ENCODE peak calls at places on chromosomes 11 and 22, in five cellular contexts. I is K562, P is H1, V is A549, S is HepG2. B is an unnamed sample.

GRCh38 chr11:12207384-12208150 is 97.2 kb downstream of the MICAL2 start:
- DNase-seq in I (no peak), P (no peak), V (no peak), S (no peak), B (no peak)

GRCh38 chr11:65968600-65969482 is 7.3 kb downstream of the SART1 start:
- DNase-seq in I (no peak), P (no peak), V (no peak), S (no peak), B (no peak)

GRCh38 chr11:35158371-35159081 is 19.6 kb downstream of the CD44 start:
- DNase-seq in I (no peak), P (no peak), V (no peak), S (no peak), B (no peak)

GRCh38 chr11:67268036-67268683 is 1.9 kb downstream of the GRK2 start:
- DNase-seq in I (no peak), P (no peak), V (no peak), S (no peak), B (peak)

GRCh38 chr11:113690619-113691569 is 15.2 kb downstream of the TMPRSS5 start:
- DNase-seq in I (peak), P (peak), V (peak), S (peak), B (no peak)

GRCh38 chr11:88779551-88779950 is 286.2 kb downstream of the GRM5 start:
- DNase-seq in I (no peak), P (no peak), V (no peak), S (peak), B (no peak)

GRCh38 chr11:119206512-119207299 is 567 bp downstream of the CBL start:
- DNase-seq in I (peak), P (peak), V (no peak), S (no peak), B (no peak)

GRCh38 chr22:27650572-27650971 is 151.0 kb downstream of the MN1 start:
- DNase-seq in I (no peak), P (no peak), V (no peak), S (no peak), B (no peak)

GRCh38 chr11:64996710-64997380 is at the start of gene BATF2:
- DNase-seq in I (peak), P (peak), V (peak), S (peak), B (no peak)

GRCh38 chr22:28600546-28601143 is 79.0 kb downstream of the TTC28 start:
- DNase-seq in I (peak), P (no peak), V (peak), S (peak), B (no peak)

GRCh38 chr11:32050256-32050655 is 40.6 kb upstream of the RCN1 start:
- DNase-seq in I (no peak), P (no peak), V (no peak), S (no peak), B (no peak)

GRCh38 chr22:45157907-45158306 is 5.8 kb upstream of the NUP50 start:
- DNase-seq in I (no peak), P (no peak), V (no peak), S (no peak), B (no peak)

GRCh38 chr11:34052036-34052607 is 591 bp downstream of the CAPRIN1 start:
- DNase-seq in I (peak), P (peak), V (peak), S (peak), B (no peak)

GRCh38 chr11:27465629-27466028 is 7.0 kb downstream of the LGR4 start:
- DNase-seq in I (no peak), P (no peak), V (no peak), S (no peak), B (no peak)

GRCh38 chr22:28142361-28142801 is 223.3 kb upstream of the PITPNB start:
- DNase-seq in I (no peak), P (no peak), V (no peak), S (peak), B (no peak)

GRCh38 chr22:35544189-35544588 is 3.6 kb downstream of the RASD2 start:
- DNase-seq in I (no peak), P (no peak), V (no peak), S (no peak), B (no peak)

GRCh38 chr11:67373916-67374570 is 645 bp upstream of the CLCF1 start:
- DNase-seq in I (peak), P (peak), V (peak), S (peak), B (no peak)

GRCh38 chr11:107608809-107609208 is 17.9 kb downstream of the ELMOD1 start:
- DNase-seq in I (no peak), P (no peak), V (no peak), S (no peak), B (no peak)

GRCh38 chr11:64450168-64450560 is 91.2 kb downstream of the RPS6KA4 start:
- DNase-seq in I (no peak), P (no peak), V (no peak), S (no peak), B (no peak)

GRCh38 chr22:49970528-49971231 is 10.1 kb downstream of the PIM3 start:
- DNase-seq in I (peak), P (peak), V (peak), S (peak), B (peak)

GRCh38 chr11:26105762-26106423 is 226.0 kb upstream of the ANO3 start:
- DNase-seq in I (no peak), P (no peak), V (no peak), S (no peak), B (no peak)

GRCh38 chr11:108788565-108789199 is 123.8 kb downstream of the DDX10 start:
- DNase-seq in I (peak), P (peak), V (no peak), S (peak), B (no peak)

GRCh38 chr11:11621881-11622706 is at the start of gene GALNT18:
- DNase-seq in I (peak), P (peak), V (peak), S (peak), B (peak)

GRCh38 chr11:74689666-74690065 is 41.6 kb downstream of the CHRDL2 start:
- DNase-seq in I (no peak), P (no peak), V (no peak), S (peak), B (no peak)

GRCh38 chr11:126512251-126512650 is 156.8 kb downstream of the ST3GAL4 start:
- DNase-seq in I (no peak), P (no peak), V (no peak), S (no peak), B (no peak)

GRCh38 chr22:50739279-50739691 is 1.3 kb downstream of the ACR start:
- DNase-seq in I (no peak), P (no peak), V (no peak), S (no peak), B (no peak)

GRCh38 chr11:75271730-75272129 is 31.2 kb downstream of the TPBGL start:
- DNase-seq in I (no peak), P (no peak), V (no peak), S (no peak), B (no peak)

GRCh38 chr11:134371436-134372185 is 39.8 kb downstream of the GLB1L2 start:
- DNase-seq in I (no peak), P (no peak), V (no peak), S (no peak), B (no peak)

GRCh38 chr11:103601230-103601846 is 435.1 kb upstream of the DDI1 start:
- DNase-seq in I (peak), P (peak), V (peak), S (peak), B (no peak)

GRCh38 chr11:107689317-107690202 is 22.3 kb downstream of the SLN start:
- DNase-seq in I (peak), P (peak), V (peak), S (peak), B (no peak)

GRCh38 chr11:87300640-87301381 is 263.1 kb downstream of the TMEM135 start:
- DNase-seq in I (peak), P (no peak), V (no peak), S (no peak), B (no peak)

GRCh38 chr22:45072322-45072903 is 62.6 kb upstream of the PHF21B start:
- DNase-seq in I (peak), P (peak), V (peak), S (no peak), B (no peak)

GRCh38 chr11:35511666-35512065 is 13.8 kb downstream of the PAMR1 start:
- DNase-seq in I (no peak), P (no peak), V (peak), S (no peak), B (no peak)

GRCh38 chr11:89463381-89463780 is 27.8 kb downstream of the NOX4 start:
- DNase-seq in I (no peak), P (no peak), V (no peak), S (no peak), B (no peak)

GRCh38 chr11:29449280-29450074 is 567.4 kb downstream of the KCNA4 start:
- DNase-seq in I (no peak), P (no peak), V (no peak), S (no peak), B (no peak)

DNA sequence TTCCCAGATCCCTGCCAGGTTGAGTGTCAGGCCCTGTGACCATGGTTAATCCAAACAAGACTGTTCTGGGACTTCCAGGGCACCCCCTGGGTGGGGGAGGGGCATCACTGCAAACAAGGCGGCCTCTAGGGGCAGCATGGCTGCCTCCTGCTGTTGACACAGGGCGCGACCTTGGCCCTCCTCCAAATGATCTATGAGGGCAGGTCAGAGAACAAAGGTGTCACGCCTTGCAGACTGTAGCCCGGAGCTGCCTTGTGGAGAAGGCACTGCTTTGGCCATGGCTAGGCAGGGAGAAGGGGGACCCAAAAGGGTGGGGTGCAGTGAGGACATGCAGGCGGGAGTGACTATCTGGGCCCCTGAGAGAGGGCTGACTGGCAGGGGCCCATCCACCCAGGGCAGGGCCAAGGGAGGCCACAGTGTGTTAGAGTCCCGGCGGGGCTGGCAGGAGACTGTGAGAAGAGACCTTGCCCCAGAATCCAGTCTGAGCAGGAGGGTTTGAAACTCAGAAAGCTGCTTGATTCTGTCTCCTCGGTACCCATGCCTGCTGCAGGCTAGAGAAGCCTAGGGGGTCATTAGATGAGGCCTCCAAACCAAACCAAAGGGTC is 35.6 kb downstream of the KCNC1 start:
- DNase-seq in I (peak), P (no peak), V (peak), S (peak), B (no peak)
- TF ChIP-seq HDAC2 in I (no peak), P (no peak), V (no peak), S (peak), B (no peak)

GRCh38 chr22:37454857-37455686 is 27.8 kb upstream of the ELFN2 start:
- DNase-seq in I (peak), P (no peak), V (peak), S (peak), B (no peak)
- TF ChIP-seq RFX5 in I (no peak), P (no peak), V (no peak), S (no peak), B (no peak)

DNA sequence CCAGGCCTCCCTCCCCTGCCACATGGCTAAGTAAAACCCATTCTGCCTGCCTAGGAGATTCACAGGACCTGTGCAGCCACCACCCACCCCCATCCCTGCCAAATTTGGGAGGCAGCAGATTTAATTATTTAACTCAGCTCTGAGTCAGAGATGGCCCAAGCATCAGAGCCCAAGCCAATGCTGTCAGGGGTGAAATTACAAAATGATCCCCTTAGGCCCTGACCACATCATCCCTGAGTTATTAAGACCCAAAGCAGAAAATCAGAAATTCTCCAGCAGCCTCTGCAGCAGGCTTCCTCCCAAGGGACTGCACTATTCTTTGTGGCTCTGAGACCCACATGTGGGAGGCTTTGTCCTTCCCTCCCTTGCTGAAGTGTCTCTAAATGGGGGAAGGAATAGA is 52.8 kb upstream of the RRAS2 start:
- DNase-seq in I (peak), P (no peak), V (no peak), S (no peak), B (no peak)
- TF ChIP-seq HDAC2 in I (no peak), P (no peak), V (no peak), S (no peak), B (no peak)

GRCh38 chr11:83521647-83522596 is 235.8 kb upstream of the CCDC90B start:
- DNase-seq in I (peak), P (no peak), V (no peak), S (peak), B (no peak)
- TF ChIP-seq RFX5 in I (no peak), P (no peak), V (no peak), S (no peak), B (no peak)

GRCh38 chr22:22927888-22928665 is 40.5 kb downstream of the IGLL5 start:
- DNase-seq in I (peak), P (no peak), V (no peak), S (no peak), B (no peak)

GRCh38 chr22:22927196-22927887 is 39.7 kb downstream of the IGLL5 start:
- DNase-seq in I (peak), P (no peak), V (no peak), S (no peak), B (no peak)

GRCh38 chr22:22930222-22930497 is 42.5 kb downstream of the IGLL5 start:
- DNase-seq in I (no peak), P (no peak), V (no peak), S (no peak), B (no peak)

GRCh38 chr22:22929381-22930221 is 42.0 kb downstream of the IGLL5 start:
- DNase-seq in I (peak), P (no peak), V (no peak), S (no peak), B (no peak)

DNA sequence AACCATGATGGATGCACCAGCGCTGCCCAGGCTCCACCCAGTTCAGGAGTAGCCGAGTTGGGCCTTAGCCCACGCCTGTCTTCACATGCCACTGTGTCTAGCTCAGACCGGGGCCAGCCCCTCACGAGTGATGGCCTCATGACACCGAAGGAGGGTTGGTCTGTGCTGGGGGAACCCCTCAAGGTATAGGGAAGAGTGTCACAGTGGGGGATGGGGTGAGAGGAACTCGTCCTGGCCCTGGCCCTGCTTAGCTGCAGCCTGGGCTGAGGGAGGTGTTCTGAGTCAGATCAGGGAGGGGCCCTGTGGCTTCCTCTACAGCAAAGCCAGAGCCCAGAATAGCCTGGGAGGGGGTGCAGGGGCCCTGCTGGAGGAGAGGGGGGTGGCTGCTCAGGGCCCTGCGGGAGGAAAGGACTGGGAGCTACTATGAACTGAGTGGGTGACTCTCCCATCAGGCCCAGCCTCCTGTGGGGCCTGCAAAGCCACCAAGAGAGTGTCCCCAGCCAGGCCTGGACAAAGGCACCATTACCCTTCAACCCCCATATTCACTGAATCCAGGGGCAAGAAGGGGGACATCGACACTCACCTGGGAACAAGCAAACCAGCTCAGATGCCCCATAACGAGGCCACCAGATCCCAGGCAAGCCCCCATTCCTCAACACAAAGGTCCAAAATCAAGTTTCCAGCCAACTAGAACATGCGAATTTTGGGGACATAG is 41.2 kb downstream of the IGLL5 start:
- DNase-seq in I (peak), P (no peak), V (no peak), S (no peak), B (peak)
- TF ChIP-seq HDAC2 in I (no peak), P (no peak), V (no peak), S (no peak), B (no peak)

DNA sequence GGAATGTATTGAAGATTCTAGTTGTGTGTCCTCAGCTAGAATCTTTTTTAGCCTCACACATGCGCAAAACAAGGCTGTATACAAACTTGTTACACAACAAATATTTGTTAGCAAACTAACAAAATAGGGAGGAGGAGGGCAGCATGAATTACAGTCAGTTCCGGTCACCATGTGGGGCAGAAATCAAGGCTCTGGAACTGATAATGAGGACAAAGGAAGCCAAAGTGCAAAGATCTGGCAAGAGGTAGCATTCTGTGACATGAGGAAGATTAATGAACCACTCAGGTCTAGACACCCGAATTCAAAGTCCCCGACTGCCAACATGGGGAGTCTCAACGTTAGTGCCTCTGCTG is 1.9 kb downstream of the SUN2 start:
- DNase-seq in I (no peak), P (no peak), V (no peak), S (peak), B (no peak)
- TF ChIP-seq RFX5 in I (no peak), P (no peak), V (no peak), S (no peak), B (no peak)

B was measured in GM12878.